ENCODE peak calls at places on chromosomes 6 and 20, in seven cellular contexts. U is Peyer's patch; D is mammary epithelial cell; L is tibial nerve; B is brain microvascular endothelial cell; X is body of pancreas; R is CD8-positive, alpha-beta memory T cell. V is an unnamed sample.

GRCh38 chr6:52284131-52284459 is 447 bp downstream of the MCM3 start:
- DNase-seq in B (no peak), L (peak), X (peak), R (no peak), D (no peak), U (no peak), V (peak)

GRCh38 chr20:5741089-5741488 is 9.1 kb upstream of the SHLD1 start:
- DNase-seq in D (no peak), X (no peak), R (no peak), L (no peak), U (no peak), B (no peak), V (no peak)

GRCh38 chr6:148451690-148452089 is 109.1 kb downstream of the SASH1 start:
- DNase-seq in L (no peak), R (no peak), U (no peak), X (no peak), B (no peak), D (no peak), V (no peak)

GRCh38 chr6:37838209-37838921 is 18.8 kb downstream of the ZFAND3 start:
- DNase-seq in X (no peak), D (peak), U (no peak), L (no peak), B (no peak), R (no peak), V (no peak)

GRCh38 chr6:138162104-138162946 is 586 bp downstream of the ARFGEF3 start:
- DNase-seq in L (no peak), U (peak), X (peak), R (no peak), D (no peak), B (no peak), V (no peak)

GRCh38 chr6:105364243-105364642 is 38.6 kb downstream of the PREP start:
- DNase-seq in L (no peak), X (no peak), B (no peak), R (no peak), D (peak), U (no peak), V (no peak)

GRCh38 chr20:47854687-47855212 is 69.5 kb upstream of the SULF2 start:
- DNase-seq in R (no peak), U (no peak), L (no peak), X (no peak), D (peak), B (peak), V (no peak)

GRCh38 chr6:158005626-158006180 is 24.0 kb downstream of the SYNJ2 start:
- DNase-seq in U (peak), B (no peak), R (no peak), D (no peak), L (no peak), X (no peak), V (no peak)

GRCh38 chr20:53981130-53981529 is 89.3 kb downstream of the BCAS1 start:
- DNase-seq in B (no peak), X (no peak), R (no peak), D (no peak), L (no peak), U (no peak), V (no peak)

GRCh38 chr6:33207569-33208088 is 671 bp upstream of the RING1 start:
- DNase-seq in R (no peak), X (peak), B (peak), L (peak), U (peak), D (peak), V (no peak)

GRCh38 chr6:149852180-149852579 is 12.0 kb downstream of the LRP11 start:
- DNase-seq in X (no peak), L (no peak), U (no peak), D (peak), R (no peak), B (peak), V (no peak)

GRCh38 chr20:33719277-33719988 is 677 bp downstream of the PXMP4 start:
- DNase-seq in D (peak), U (no peak), R (no peak), L (no peak), X (no peak), B (no peak), V (no peak)

GRCh38 chr20:42914302-42914701 is 275.4 kb downstream of the PTPRT start:
- DNase-seq in B (no peak), L (no peak), U (no peak), D (no peak), X (no peak), R (no peak), V (no peak)

DNA sequence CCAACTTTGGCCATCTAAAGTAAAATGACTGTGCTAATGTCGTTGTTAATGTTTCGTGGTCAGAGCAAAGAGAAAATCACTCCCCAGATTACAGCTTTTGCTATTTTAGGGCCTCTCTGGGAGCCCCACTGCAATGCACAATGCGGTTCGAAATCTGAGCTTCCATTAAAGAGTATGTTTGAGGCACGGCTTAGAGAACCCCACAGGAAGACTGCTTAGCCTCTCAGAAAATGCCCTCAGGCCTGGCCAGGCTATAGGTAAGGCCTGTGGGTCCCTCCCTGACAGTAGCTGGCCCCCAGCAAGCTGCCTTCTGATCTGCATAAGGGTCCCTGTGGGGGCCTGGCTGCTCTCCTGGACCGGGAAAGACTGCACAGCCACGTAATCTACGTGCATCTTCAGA is 274.6 kb downstream of the PTPRT start:
- DNase-seq in D (no peak), L (no peak), X (no peak), U (no peak), B (no peak), R (no peak), V (no peak)
- H3K27ac ChIP-seq in D (no peak), L (no peak), X (no peak), U (no peak), B (no peak), R (no peak), V (no peak)

GRCh38 chr6:108591040-108591816 is 30.5 kb downstream of the FOXO3 start:
- DNase-seq in R (no peak), X (no peak), L (no peak), U (no peak), B (no peak), D (no peak), V (no peak)
- H3K27ac ChIP-seq in R (no peak), X (peak), L (peak), U (peak), B (peak), D (no peak), V (peak)

GRCh38 chr20:21230220-21230619 is 72.9 kb upstream of the XRN2 start:
- DNase-seq in D (no peak), L (no peak), R (no peak), B (no peak), X (no peak), U (no peak), V (no peak)
- H3K27ac ChIP-seq in D (no peak), L (no peak), R (no peak), B (no peak), X (no peak), U (no peak), V (no peak)

GRCh38 chr6:31578461-31579118 is 3.2 kb downstream of the TNF start:
- DNase-seq in D (peak), B (no peak), U (no peak), L (no peak), R (no peak), X (peak), V (no peak)
- H3K27ac ChIP-seq in D (peak), B (no peak), U (no peak), L (no peak), R (peak), X (peak), V (no peak)

DNA sequence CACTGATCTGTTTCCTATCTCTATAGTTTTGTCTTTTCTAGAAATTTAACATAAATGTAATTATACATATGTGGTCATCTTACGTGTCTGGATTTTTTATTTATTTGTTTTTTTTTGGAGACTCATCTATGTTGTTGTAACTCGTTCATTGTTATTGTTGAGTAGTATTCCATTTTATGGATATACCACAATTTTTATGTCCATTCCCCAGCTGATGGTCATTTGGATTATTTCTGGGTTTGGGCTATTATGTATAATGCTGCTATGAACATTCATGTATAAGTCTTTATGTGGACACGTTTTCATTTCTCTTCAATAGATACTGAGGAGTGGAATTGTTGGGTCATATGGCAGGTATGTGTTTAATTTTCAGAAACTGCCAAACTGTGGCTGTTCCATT is 10.2 kb downstream of the DZANK1 start:
- DNase-seq in X (no peak), L (no peak), R (no peak), B (no peak), D (no peak), U (no peak), V (no peak)
- H3K27ac ChIP-seq in X (no peak), L (no peak), R (no peak), B (no peak), D (no peak), U (no peak), V (no peak)

DNA sequence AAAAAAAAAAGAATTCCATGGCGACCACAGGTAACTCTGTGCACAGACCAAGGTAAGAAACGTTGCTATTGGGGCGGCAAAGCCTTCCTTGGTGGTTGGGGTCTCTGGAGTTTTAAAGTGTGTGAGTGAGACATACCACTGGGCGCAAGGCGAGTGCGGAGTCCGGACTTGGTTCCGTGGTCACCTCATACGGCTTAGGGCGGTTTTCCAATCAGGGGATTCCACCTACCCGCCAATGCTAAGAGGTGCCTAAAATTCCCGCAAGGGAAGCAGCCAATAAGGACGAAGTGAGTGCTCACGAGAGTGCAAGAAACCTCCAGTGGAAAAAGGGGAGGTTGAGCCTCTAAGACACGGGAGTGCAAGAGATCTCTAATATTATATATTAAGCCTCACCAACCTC is 68.6 kb upstream of the PRSS16 start:
- DNase-seq in D (no peak), R (no peak), L (no peak), B (no peak), U (no peak), X (no peak), V (no peak)
- H3K27ac ChIP-seq in D (peak), R (no peak), L (no peak), B (no peak), U (no peak), X (no peak), V (no peak)

DNA sequence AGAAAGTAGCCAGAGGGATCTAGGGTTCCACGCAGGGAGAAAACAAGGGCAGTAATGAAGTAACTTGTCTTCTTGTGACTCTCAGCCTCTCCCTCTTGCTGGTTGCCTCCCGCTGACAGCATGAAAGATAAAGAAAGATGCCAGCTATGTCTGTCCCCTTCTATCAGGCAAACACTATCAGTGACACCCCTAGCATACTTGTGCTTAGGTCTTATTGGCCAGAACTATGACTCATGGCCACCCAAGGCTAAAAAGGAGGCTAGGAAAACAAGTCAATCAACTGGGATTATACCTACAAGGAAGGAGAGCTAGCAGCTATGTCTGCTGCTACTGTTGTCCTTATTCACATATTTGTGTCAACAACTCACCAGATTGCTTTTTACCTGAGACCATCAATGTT is 206.8 kb upstream of the SOX4 start:
- DNase-seq in L (no peak), R (no peak), U (no peak), B (peak), D (no peak), X (no peak), V (no peak)
- H3K27ac ChIP-seq in L (no peak), R (no peak), U (no peak), B (no peak), D (no peak), X (no peak), V (no peak)

GRCh38 chr6:135211306-135211702 is 30.2 kb downstream of the MYB start:
- DNase-seq in L (no peak), R (no peak), B (no peak), X (no peak), U (no peak), D (no peak), V (no peak)

GRCh38 chr6:135212020-135212806 is 31.1 kb downstream of the MYB start:
- DNase-seq in D (peak), B (no peak), R (no peak), L (no peak), U (no peak), X (no peak), V (no peak)

GRCh38 chr6:135212935-135213334 is 31.8 kb downstream of the MYB start:
- DNase-seq in R (no peak), D (peak), L (no peak), B (peak), U (no peak), X (no peak), V (no peak)

GRCh38 chr6:135210632-135211305 is 29.7 kb downstream of the MYB start:
- DNase-seq in U (no peak), R (no peak), D (no peak), B (no peak), L (no peak), X (no peak), V (no peak)

GRCh38 chr6:135209803-135210202 is 28.7 kb downstream of the MYB start:
- DNase-seq in U (no peak), D (no peak), L (no peak), X (peak), R (no peak), B (no peak), V (no peak)
- H3K27ac ChIP-seq in U (no peak), D (no peak), L (no peak), X (no peak), R (no peak), B (no peak), V (no peak)